ENCODE peak calls at places on chromosomes 12 and 14, in seven cellular contexts. X is BE2C, S is tibial artery, D is progenitor cell of endocrine pancreas, F is neural crest cell, B is cardiac muscle cell, W is IMR-90. Z is an unnamed sample.

GRCh38 chr12:2177003-2177402 is 124.2 kb downstream of the CACNA1C start:
- DNase-seq in D (no peak), W (no peak), B (no peak), X (no peak), S (no peak), F (no peak), Z (no peak)

GRCh38 chr12:2319747-2320146 is 267.0 kb downstream of the CACNA1C start:
- DNase-seq in B (no peak), D (no peak), W (peak), F (no peak), S (no peak), X (no peak), Z (no peak)

GRCh38 chr12:44876554-44877275 is 600 bp upstream of the NELL2 start:
- DNase-seq in W (no peak), B (peak), S (peak), X (peak), D (peak), F (peak), Z (no peak)

GRCh38 chr14:99537399-99537798 is 56.2 kb downstream of the CCNK start:
- DNase-seq in B (no peak), W (peak), S (no peak), X (no peak), F (no peak), D (no peak), Z (no peak)

GRCh38 chr14:32202468-32202865 is 602 bp downstream of the RNU6-8 start:
- DNase-seq in W (peak), F (peak), S (no peak), X (no peak), D (no peak), B (peak), Z (no peak)

GRCh38 chr14:94363171-94363624 is 25.2 kb downstream of the SERPINA1 start:
- DNase-seq in D (no peak), X (no peak), F (no peak), S (peak), B (no peak), W (no peak), Z (no peak)

GRCh38 chr12:131910302-131911110 is 16.1 kb downstream of the ULK1 start:
- DNase-seq in B (no peak), X (peak), S (no peak), F (no peak), D (no peak), W (no peak), Z (no peak)

GRCh38 chr14:100855256-100855930 is 29.5 kb downstream of the MEG3 start:
- DNase-seq in D (no peak), X (no peak), F (no peak), B (no peak), S (no peak), W (no peak), Z (no peak)

GRCh38 chr14:63275611-63276010 is 43.1 kb downstream of the GPHB5 start:
- DNase-seq in S (no peak), W (no peak), D (no peak), X (no peak), B (no peak), F (no peak), Z (no peak)

GRCh38 chr12:19115285-19115684 is 14.2 kb upstream of the PLEKHA5 start:
- DNase-seq in W (no peak), X (no peak), S (no peak), B (no peak), F (no peak), D (no peak), Z (no peak)

GRCh38 chr12:9273276-9273675 is 65.1 kb upstream of the PZP start:
- DNase-seq in X (no peak), D (no peak), S (no peak), F (no peak), B (no peak), W (peak), Z (no peak)

GRCh38 chr12:1013618-1014489 is 22.8 kb downstream of the ERC1 start:
- DNase-seq in D (no peak), W (peak), S (no peak), F (no peak), B (no peak), X (no peak), Z (no peak)

GRCh38 chr12:95164656-95165055 is 52.6 kb downstream of the FGD6 start:
- DNase-seq in X (no peak), F (no peak), W (peak), B (no peak), S (no peak), D (no peak), Z (no peak)

GRCh38 chr12:46360908-46361666 is 11.5 kb downstream of the SLC38A2 start:
- DNase-seq in F (no peak), X (no peak), B (no peak), S (no peak), W (no peak), D (no peak), Z (no peak)

GRCh38 chr14:54529811-54530210 is 20.1 kb downstream of the CGRRF1 start:
- DNase-seq in W (peak), S (no peak), X (peak), B (no peak), D (no peak), F (no peak), Z (no peak)

GRCh38 chr14:21521526-21521925 is 4.6 kb downstream of the SALL2 start:
- DNase-seq in W (peak), S (no peak), B (no peak), X (no peak), D (no peak), F (no peak), Z (no peak)

GRCh38 chr14:76768201-76768656 is 7.0 kb downstream of the VASH1 start:
- DNase-seq in S (peak), F (no peak), D (no peak), X (no peak), B (peak), W (no peak), Z (no peak)

GRCh38 chr12:12613334-12613733 is 1.7 kb downstream of the CREBL2 start:
- DNase-seq in F (no peak), B (no peak), D (no peak), X (no peak), W (no peak), S (no peak), Z (no peak)

GRCh38 chr12:41706376-41706775 is 438.3 kb downstream of the GXYLT1 start:
- DNase-seq in D (no peak), X (no peak), S (no peak), B (no peak), F (no peak), W (no peak), Z (no peak)

GRCh38 chr12:122227341-122227740 is 1.5 kb upstream of the DIABLO start:
- DNase-seq in B (no peak), D (no peak), F (no peak), W (no peak), X (peak), S (no peak), Z (no peak)

GRCh38 chr12:13390921-13391320 is 194.4 kb downstream of the EMP1 start:
- DNase-seq in B (no peak), S (no peak), D (peak), F (no peak), X (peak), W (no peak), Z (no peak)

GRCh38 chr14:76918176-76918750 is 92.1 kb downstream of the LRRC74A start:
- DNase-seq in S (peak), D (no peak), X (peak), W (peak), F (no peak), B (no peak), Z (no peak)

GRCh38 chr14:50001146-50001998 is 108.5 kb downstream of the ARF6 start:
- DNase-seq in X (no peak), S (peak), F (no peak), D (no peak), B (no peak), W (peak), Z (peak)

GRCh38 chr14:98909251-98909944 is 362.6 kb downstream of the BCL11B start:
- DNase-seq in W (no peak), D (no peak), B (no peak), F (no peak), X (no peak), S (no peak), Z (no peak)

GRCh38 chr14:58245562-58245961 is 919 bp downstream of the PSMA3 start:
- DNase-seq in W (no peak), D (no peak), S (no peak), X (no peak), F (no peak), B (no peak), Z (no peak)

GRCh38 chr12:67269632-67270578 is 747 bp downstream of the CAND1 start:
- DNase-seq in W (no peak), S (peak), B (peak), F (peak), X (no peak), D (peak), Z (peak)

GRCh38 chr12:6430124-6430989 is 14.4 kb upstream of the CD27 start:
- DNase-seq in B (no peak), F (no peak), W (peak), X (peak), S (peak), D (no peak), Z (no peak)

GRCh38 chr12:23634344-23634743 is 315.1 kb downstream of the SOX5 start:
- DNase-seq in S (no peak), D (no peak), X (no peak), W (no peak), F (no peak), B (no peak), Z (no peak)

DNA sequence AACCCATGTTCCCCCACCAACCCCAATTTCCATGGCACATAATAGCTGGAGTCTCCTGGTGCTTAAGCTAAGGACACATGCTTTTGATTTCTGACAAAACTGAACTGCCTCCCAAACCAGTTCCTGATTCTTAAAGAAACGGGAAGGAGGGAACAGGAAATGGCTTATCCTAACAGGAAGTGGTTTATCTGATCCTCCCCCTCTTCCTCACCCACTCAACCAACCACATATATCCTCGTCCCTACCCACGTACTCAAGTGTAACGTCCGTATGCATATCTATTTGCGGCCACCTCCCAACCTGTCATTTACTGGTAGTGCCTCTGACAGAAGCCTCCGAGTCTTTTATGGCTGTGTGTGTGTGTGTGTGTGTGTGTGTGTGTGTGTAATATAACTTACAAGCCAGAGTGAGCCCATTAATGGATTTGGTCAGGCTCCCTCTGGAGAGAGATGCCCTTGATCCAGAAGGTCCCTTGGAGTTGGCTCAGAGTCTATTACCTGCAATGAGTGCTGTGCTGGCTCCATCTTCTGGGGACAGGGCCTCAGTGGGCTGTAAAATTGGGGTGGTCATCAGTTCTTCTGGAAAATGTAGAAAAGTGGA is 7.7 kb downstream of the DAZAP2 start:
- DNase-seq in B (no peak), W (peak), S (no peak), X (peak), F (no peak), D (no peak), Z (no peak)
- TF ChIP-seq CTCF in B (peak), W (no peak), S (no peak), X (peak), F (no peak), D (no peak), Z (no peak)

DNA sequence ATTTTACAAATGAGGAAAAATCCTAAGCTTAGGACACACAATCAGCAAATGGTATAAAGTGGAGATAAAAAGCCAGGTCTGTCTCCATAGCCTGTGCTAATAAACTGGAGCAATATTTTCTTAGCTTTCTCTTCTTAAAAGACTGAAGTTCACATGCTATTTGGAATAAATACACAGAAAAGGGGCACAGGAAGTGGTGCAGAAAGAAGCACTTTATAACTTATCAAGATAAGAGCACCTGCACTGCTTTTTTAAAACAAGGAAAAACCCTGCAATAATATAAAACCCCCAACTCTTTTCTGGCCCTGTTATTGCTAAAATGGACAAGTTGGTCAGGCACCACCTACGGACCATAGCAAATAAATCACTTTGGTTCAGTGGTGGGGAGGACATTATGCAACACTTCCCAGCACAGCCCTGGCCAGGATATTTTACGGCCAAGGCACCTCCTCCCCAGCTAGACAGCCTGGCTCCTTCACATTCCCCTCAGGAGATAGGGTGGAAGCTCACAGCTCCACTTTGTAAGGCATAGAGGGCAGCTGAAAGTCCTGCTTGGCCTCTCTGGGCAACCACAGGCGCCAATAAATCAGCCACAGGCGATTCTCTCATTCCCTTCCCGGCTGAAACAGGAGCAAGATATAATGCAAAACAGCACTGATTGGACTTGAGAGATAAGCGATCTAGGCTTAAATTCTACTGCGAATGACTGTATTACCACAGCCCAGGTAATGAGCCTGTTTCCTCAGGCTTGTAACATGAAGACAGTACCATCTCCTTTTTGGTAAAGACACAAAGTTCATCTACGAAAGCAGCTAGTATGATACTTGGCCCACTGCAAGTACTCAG is 2.1 kb downstream of the ZBTB25 start:
- DNase-seq in B (no peak), W (peak), D (no peak), X (peak), S (peak), F (no peak), Z (no peak)
- TF ChIP-seq CTCF in B (peak), W (no peak), D (no peak), X (no peak), S (no peak), F (no peak), Z (no peak)

GRCh38 chr12:123991402-123991951 is 18.5 kb downstream of the ZNF664 start:
- DNase-seq in W (no peak), S (no peak), X (no peak), B (no peak), F (no peak), D (no peak), Z (no peak)

GRCh38 chr12:123987022-123987421 is 14.0 kb downstream of the ZNF664 start:
- DNase-seq in X (no peak), F (no peak), W (no peak), S (no peak), D (no peak), B (no peak), Z (no peak)

GRCh38 chr12:123990512-123990911 is 17.5 kb downstream of the ZNF664 start:
- DNase-seq in W (peak), B (no peak), D (no peak), F (no peak), S (no peak), X (no peak), Z (no peak)

GRCh38 chr12:123989753-123990152 is 16.7 kb downstream of the ZNF664 start:
- DNase-seq in X (no peak), D (no peak), F (no peak), S (no peak), B (peak), W (no peak), Z (no peak)

DNA sequence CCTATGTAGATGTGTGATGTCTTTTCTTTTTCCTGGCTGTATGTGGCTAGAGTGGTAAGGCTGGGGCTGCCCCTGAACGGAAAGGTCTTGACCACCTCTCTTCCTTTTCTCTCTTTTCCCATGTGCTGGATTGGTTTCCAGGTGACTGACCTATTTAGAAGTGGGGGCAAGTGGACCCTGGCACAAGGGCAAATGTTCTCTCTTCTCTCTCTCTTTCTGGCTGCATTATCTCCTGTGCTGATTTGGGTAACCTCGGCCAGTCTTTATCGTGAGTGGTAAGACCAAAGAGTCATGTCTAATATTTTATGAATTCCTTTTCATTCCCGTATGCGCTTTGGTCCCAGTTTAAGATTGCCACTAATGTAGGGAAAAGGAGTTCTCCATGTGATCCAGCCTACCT is 16.2 kb downstream of the ZNF664 start:
- DNase-seq in D (no peak), F (no peak), W (no peak), X (no peak), B (no peak), S (no peak), Z (no peak)
- TF ChIP-seq CTCF in D (no peak), F (no peak), W (no peak), X (no peak), B (no peak), S (no peak), Z (no peak)

GRCh38 chr12:75525263-75525662 is 13.9 kb upstream of the KRR1 start:
- DNase-seq in S (no peak), W (peak), D (no peak), X (no peak), F (no peak), B (no peak), Z (no peak)
- TF ChIP-seq CTCF in S (no peak), W (peak), D (peak), X (peak), F (peak), B (peak), Z (no peak)

DNA sequence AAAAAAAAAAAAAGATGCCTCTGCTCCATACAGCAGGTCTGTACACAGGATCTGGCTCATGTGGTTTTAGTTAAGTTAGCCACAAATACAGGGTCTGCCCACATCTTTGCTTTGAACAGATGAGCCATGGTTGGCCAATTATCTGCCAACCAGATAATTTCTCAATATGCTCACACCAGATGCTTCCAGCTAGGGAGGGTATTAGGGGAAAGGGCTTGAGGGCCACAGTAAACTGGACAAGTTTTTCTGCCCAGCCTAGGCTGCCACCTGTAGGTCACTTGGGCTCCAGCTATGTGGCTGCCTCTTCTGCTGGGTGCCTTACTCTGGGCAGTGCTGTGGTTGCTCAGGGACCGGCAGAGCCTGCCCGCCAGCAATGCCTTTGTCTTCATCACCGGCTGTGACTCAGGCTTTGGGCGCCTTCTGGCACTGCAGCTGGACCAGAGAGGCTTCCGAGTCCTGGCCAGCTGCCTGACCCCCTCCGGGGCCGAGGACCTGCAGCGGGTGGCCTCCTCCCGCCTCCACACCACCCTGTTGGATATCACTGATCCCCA is 776 bp downstream of the RDH5 start:
- DNase-seq in B (no peak), D (no peak), F (no peak), S (peak), X (peak), W (peak), Z (no peak)
- TF ChIP-seq CTCF in B (peak), D (peak), F (peak), S (peak), X (peak), W (peak), Z (no peak)

GRCh38 chr14:105486974-105487448 is 325 bp downstream of the CRIP1 start:
- DNase-seq in X (peak), D (no peak), S (peak), F (no peak), W (no peak), B (no peak), Z (peak)

GRCh38 chr14:105489607-105490317 is 1.3 kb upstream of the TEDC1 start:
- DNase-seq in W (peak), X (peak), D (peak), F (peak), S (peak), B (peak), Z (peak)

GRCh38 chr14:105487449-105487985 is 831 bp downstream of the CRIP1 start:
- DNase-seq in W (no peak), X (no peak), D (no peak), B (no peak), S (peak), F (no peak), Z (peak)

GRCh38 chr14:105488781-105489606 is 2.1 kb upstream of the TEDC1 start:
- DNase-seq in B (no peak), X (no peak), S (no peak), D (no peak), F (no peak), W (no peak), Z (no peak)

GRCh38 chr14:105487986-105488777 is 1.5 kb downstream of the CRIP1 start:
- DNase-seq in F (no peak), X (no peak), B (no peak), D (no peak), S (no peak), W (no peak), Z (no peak)
- TF ChIP-seq CTCF in F (no peak), X (no peak), B (no peak), D (no peak), S (no peak), W (no peak), Z (no peak)

GRCh38 chr12:71014180-71014785 is 93.7 kb upstream of the PTPRR start:
- DNase-seq in S (no peak), F (no peak), W (peak), X (no peak), B (peak), D (no peak), Z (no peak)
- TF ChIP-seq CTCF in S (peak), F (peak), W (peak), X (peak), B (peak), D (peak), Z (no peak)

DNA sequence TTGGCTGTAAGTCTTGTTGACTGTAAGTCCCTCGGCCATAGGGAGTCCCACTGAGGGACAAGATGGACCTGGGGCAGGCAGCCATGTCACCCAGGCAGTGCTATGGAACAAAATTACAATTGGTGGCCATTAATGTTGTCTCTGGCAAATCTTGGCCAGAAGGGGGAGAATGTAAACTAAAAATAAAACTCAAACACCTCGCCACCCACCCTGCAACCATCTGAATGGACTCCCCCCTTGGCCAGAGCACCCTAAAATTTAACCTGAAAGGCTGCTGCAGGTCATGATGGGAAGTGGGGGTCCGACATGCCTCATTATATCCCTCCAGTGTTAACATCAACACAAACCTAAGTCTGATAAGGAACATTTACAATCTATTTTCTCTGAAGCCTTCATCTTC is 8.2 kb downstream of the SLC22A17 start:
- DNase-seq in F (no peak), S (no peak), B (no peak), W (no peak), D (no peak), X (no peak), Z (no peak)
- TF ChIP-seq CTCF in F (peak), S (no peak), B (no peak), W (no peak), D (peak), X (peak), Z (no peak)